ENCODE peak calls at places on chromosome 20, in five cellular contexts. Q is Panc1, Y is KG1, B is EH, I is T-helper 1 cell. O is an unnamed sample.

GRCh38 chr20:64188682-64189529 is 24.7 kb downstream of the MYT1 start:
- DNase-seq in Q (no peak), Y (no peak), B (peak), I (no peak), O (no peak)

GRCh38 chr20:31833130-31833930 is 12.1 kb downstream of the FOXS1 start:
- DNase-seq in Q (no peak), Y (peak), B (peak), I (peak), O (no peak)

GRCh38 chr20:44973053-44973452 is 6.7 kb downstream of the STK4 start:
- DNase-seq in Q (no peak), Y (no peak), B (peak), I (no peak), O (no peak)

GRCh38 chr20:25076731-25077609 is 5.0 kb downstream of the VSX1 start:
- DNase-seq in Q (peak), Y (no peak), B (peak), I (no peak), O (no peak)

GRCh38 chr20:41125530-41126457 is 11.5 kb upstream of the PLCG1 start:
- DNase-seq in Q (no peak), Y (no peak), B (no peak), I (no peak), O (no peak)

GRCh38 chr20:53708129-53708968 is 114.7 kb upstream of the ZNF217 start:
- DNase-seq in Q (no peak), Y (peak), B (peak), I (no peak), O (no peak)

GRCh38 chr20:49615401-49616153 is 47.6 kb upstream of the PTGIS start:
- DNase-seq in Q (no peak), Y (no peak), B (peak), I (no peak), O (no peak)

GRCh38 chr20:45229264-45230056 is 8.3 kb downstream of the SEMG2 start:
- DNase-seq in Q (no peak), Y (no peak), B (peak), I (no peak), O (no peak)

GRCh38 chr20:54140927-54141566 is 32.7 kb downstream of the CYP24A1 start:
- DNase-seq in Q (no peak), Y (no peak), B (peak), I (no peak), O (no peak)

GRCh38 chr20:15379897-15380296 is 1042.5 kb upstream of the FLRT3 start:
- DNase-seq in Q (no peak), Y (no peak), B (no peak), I (no peak), O (no peak)

GRCh38 chr20:31719644-31720485 is 2.8 kb downstream of the BCL2L1 start:
- DNase-seq in Q (no peak), Y (no peak), B (peak), I (no peak), O (peak)

GRCh38 chr20:60559462-60559861 is 601.2 kb downstream of the CDH26 start:
- DNase-seq in Q (no peak), Y (no peak), B (no peak), I (no peak), O (no peak)

GRCh38 chr20:1499528-1500420 is 8.6 kb upstream of the SIRPB2 start:
- DNase-seq in Q (no peak), Y (no peak), B (no peak), I (no peak), O (no peak)

GRCh38 chr20:25148982-25149846 is 46.3 kb upstream of the ENTPD6 start:
- DNase-seq in Q (no peak), Y (no peak), B (no peak), I (no peak), O (no peak)

GRCh38 chr20:37899105-37900045 is 3.6 kb upstream of the VSTM2L start:
- DNase-seq in Q (no peak), Y (no peak), B (no peak), I (no peak), O (no peak)

GRCh38 chr20:58212636-58213035 is 15.8 kb downstream of the ANKRD60 start:
- DNase-seq in Q (no peak), Y (no peak), B (no peak), I (no peak), O (no peak)

GRCh38 chr20:50624351-50625016 is 66.9 kb downstream of the RIPOR3 start:
- DNase-seq in Q (no peak), Y (no peak), B (no peak), I (no peak), O (no peak)

GRCh38 chr20:57445298-57445697 is 54.1 kb downstream of the RBM38 start:
- DNase-seq in Q (no peak), Y (no peak), B (peak), I (no peak), O (no peak)

GRCh38 chr20:25281541-25281991 is 33.7 kb downstream of the PYGB start:
- DNase-seq in Q (no peak), Y (no peak), B (no peak), I (no peak), O (peak)

GRCh38 chr20:64111841-64112641 is 4.7 kb upstream of the NPBWR2 start:
- DNase-seq in Q (no peak), Y (no peak), B (no peak), I (no peak), O (peak)

GRCh38 chr20:3873507-3873906 is 15.7 kb upstream of the PANK2 start:
- DNase-seq in Q (no peak), Y (no peak), B (no peak), I (no peak), O (no peak)

GRCh38 chr20:58037631-58038030 is 190.8 kb downstream of the ANKRD60 start:
- DNase-seq in Q (no peak), Y (no peak), B (no peak), I (no peak), O (no peak)